ENCODE peak calls at places on chromosomes 13 and 19, in six cellular contexts. One of them, this sample, is unnamed.

GRCh38 chr19:52369463-52370340 is at the start of gene ZNF880:
- DNase-seq in pancreas: peak; percentile 97
- DNase-seq in osteoblast: peak; percentile 97
- DNase-seq in GM10248: peak; percentile 86
- DNase-seq in endothelial cell: peak; percentile 72
- DNase-seq in lower lobe of right lung: peak; percentile 94
- DNase-seq in this sample: no peak

GRCh38 chr13:31012285-31013024 is 80.0 kb downstream of the TEX26 start:
- DNase-seq in endothelial cell: no peak
- DNase-seq in lower lobe of right lung: no peak
- DNase-seq in GM10248: no peak
- DNase-seq in pancreas: no peak
- DNase-seq in osteoblast: peak; percentile 64
- DNase-seq in this sample: no peak

GRCh38 chr19:2887391-2887914 is 13.3 kb upstream of the ZNF57 start:
- DNase-seq in osteoblast: peak; percentile 96
- DNase-seq in lower lobe of right lung: no peak
- DNase-seq in endothelial cell: peak; percentile 7
- DNase-seq in pancreas: no peak
- DNase-seq in GM10248: peak; percentile 70
- DNase-seq in this sample: no peak

GRCh38 chr19:49889687-49890348 is 6.9 kb downstream of the IL4I1 start:
- DNase-seq in endothelial cell: peak; percentile 78
- DNase-seq in lower lobe of right lung: peak; percentile 86
- DNase-seq in pancreas: peak; percentile 87
- DNase-seq in osteoblast: peak; percentile 97
- DNase-seq in GM10248: peak; percentile 60
- DNase-seq in this sample: no peak

GRCh38 chr19:13997637-13997962 is 8.5 kb downstream of the RFX1 start:
- DNase-seq in lower lobe of right lung: peak; percentile 25
- DNase-seq in pancreas: no peak
- DNase-seq in endothelial cell: no peak
- DNase-seq in GM10248: no peak
- DNase-seq in osteoblast: peak; percentile 82
- DNase-seq in this sample: no peak

GRCh38 chr13:19023115-19023514 is 158.5 kb downstream of the TUBA3C start:
- DNase-seq in osteoblast: no peak
- DNase-seq in endothelial cell: no peak
- DNase-seq in lower lobe of right lung: no peak
- DNase-seq in pancreas: no peak
- DNase-seq in GM10248: no peak
- DNase-seq in this sample: no peak

GRCh38 chr19:42657551-42657950 is 62.8 kb upstream of the CEACAM8 start:
- DNase-seq in pancreas: no peak
- DNase-seq in GM10248: no peak
- DNase-seq in osteoblast: no peak
- DNase-seq in endothelial cell: no peak
- DNase-seq in lower lobe of right lung: no peak
- DNase-seq in this sample: no peak

GRCh38 chr13:30429721-30430694 is 7.7 kb downstream of the UBE2L5 start:
- DNase-seq in lower lobe of right lung: no peak
- DNase-seq in endothelial cell: no peak
- DNase-seq in osteoblast: peak; percentile 93
- DNase-seq in GM10248: peak; percentile 40
- DNase-seq in pancreas: no peak
- DNase-seq in this sample: no peak

GRCh38 chr13:27421101-27421881 is 3.1 kb upstream of the GTF3A start:
- DNase-seq in endothelial cell: no peak
- DNase-seq in lower lobe of right lung: no peak
- DNase-seq in pancreas: no peak
- DNase-seq in GM10248: no peak
- DNase-seq in osteoblast: no peak
- DNase-seq in this sample: no peak

GRCh38 chr13:83048419-83048818 is 833.9 kb downstream of the SLITRK1 start:
- DNase-seq in osteoblast: no peak
- DNase-seq in endothelial cell: no peak
- DNase-seq in lower lobe of right lung: no peak
- DNase-seq in pancreas: no peak
- DNase-seq in GM10248: no peak
- DNase-seq in this sample: no peak

GRCh38 chr13:43675577-43675976 is 111.2 kb downstream of the ENOX1 start:
- DNase-seq in endothelial cell: no peak
- DNase-seq in pancreas: no peak
- DNase-seq in osteoblast: no peak
- DNase-seq in lower lobe of right lung: no peak
- DNase-seq in GM10248: no peak
- DNase-seq in this sample: no peak

GRCh38 chr13:40433577-40433976 is 232.9 kb downstream of the FOXO1 start:
- DNase-seq in lower lobe of right lung: no peak
- DNase-seq in GM10248: no peak
- DNase-seq in osteoblast: no peak
- DNase-seq in pancreas: no peak
- DNase-seq in endothelial cell: no peak
- DNase-seq in this sample: no peak

GRCh38 chr19:54190942-54191670 is at the start of gene TSEN34:
- DNase-seq in lower lobe of right lung: peak; percentile 93
- DNase-seq in pancreas: peak; percentile 94
- DNase-seq in osteoblast: peak; percentile 95
- DNase-seq in GM10248: peak; percentile 84
- DNase-seq in endothelial cell: peak; percentile 87
- DNase-seq in this sample: peak; percentile 93

GRCh38 chr13:110258876-110259631 is 47.9 kb downstream of the COL4A1 start:
- DNase-seq in GM10248: no peak
- DNase-seq in pancreas: no peak
- DNase-seq in lower lobe of right lung: no peak
- DNase-seq in endothelial cell: no peak
- DNase-seq in osteoblast: no peak
- DNase-seq in this sample: no peak

GRCh38 chr13:27792393-27793218 is at the start of gene GSX1:
- DNase-seq in lower lobe of right lung: peak; percentile 76
- DNase-seq in pancreas: peak; percentile 90
- DNase-seq in endothelial cell: peak; percentile 86
- DNase-seq in GM10248: peak; percentile 59
- DNase-seq in osteoblast: peak; percentile 97
- DNase-seq in this sample: peak; percentile 83

GRCh38 chr19:49746206-49746958 is 16.7 kb downstream of the TSKS start:
- DNase-seq in osteoblast: peak; percentile 68
- DNase-seq in endothelial cell: no peak
- DNase-seq in GM10248: peak; percentile 38
- DNase-seq in lower lobe of right lung: peak; percentile 70
- DNase-seq in pancreas: peak; percentile 60
- DNase-seq in this sample: no peak

GRCh38 chr19:763181-763580 is 12.3 kb downstream of the MISP start:
- DNase-seq in endothelial cell: no peak
- DNase-seq in pancreas: no peak
- DNase-seq in lower lobe of right lung: no peak
- DNase-seq in GM10248: no peak
- DNase-seq in osteoblast: peak; percentile 53
- DNase-seq in this sample: no peak

GRCh38 chr13:101590479-101590878 is 138.0 kb downstream of the ITGBL1 start:
- DNase-seq in GM10248: no peak
- DNase-seq in pancreas: no peak
- DNase-seq in osteoblast: no peak
- DNase-seq in endothelial cell: no peak
- DNase-seq in lower lobe of right lung: no peak
- DNase-seq in this sample: no peak

GRCh38 chr19:38869836-38870607 is 8.1 kb downstream of the RINL start:
- DNase-seq in GM10248: peak; percentile 92
- DNase-seq in osteoblast: peak; percentile 89
- DNase-seq in lower lobe of right lung: peak; percentile 95
- DNase-seq in endothelial cell: peak; percentile 68
- DNase-seq in pancreas: peak; percentile 98
- DNase-seq in this sample: peak; percentile 82

GRCh38 chr13:29540334-29540733 is 55.2 kb downstream of the SLC7A1 start:
- DNase-seq in GM10248: no peak
- DNase-seq in osteoblast: no peak
- DNase-seq in pancreas: no peak
- DNase-seq in lower lobe of right lung: no peak
- DNase-seq in endothelial cell: no peak
- DNase-seq in this sample: no peak

GRCh38 chr13:22940736-22941135 is 240.0 kb upstream of the SGCG start:
- DNase-seq in lower lobe of right lung: no peak
- DNase-seq in osteoblast: no peak
- DNase-seq in pancreas: no peak
- DNase-seq in endothelial cell: no peak
- DNase-seq in GM10248: no peak
- DNase-seq in this sample: no peak

GRCh38 chr13:104809483-104809882 is 1726.0 kb downstream of the EFNB2 start:
- DNase-seq in endothelial cell: no peak
- DNase-seq in lower lobe of right lung: no peak
- DNase-seq in pancreas: no peak
- DNase-seq in GM10248: no peak
- DNase-seq in osteoblast: no peak
- DNase-seq in this sample: no peak

GRCh38 chr19:1408300-1409203 is 1.2 kb downstream of the DAZAP1 start:
- DNase-seq in pancreas: peak; percentile 80
- DNase-seq in lower lobe of right lung: peak; percentile 79
- DNase-seq in endothelial cell: peak; percentile 58
- DNase-seq in GM10248: peak; percentile 64
- DNase-seq in osteoblast: peak; percentile 93
- DNase-seq in this sample: no peak

GRCh38 chr13:63107163-63107935 is 1691.7 kb upstream of the PCDH20 start:
- DNase-seq in lower lobe of right lung: no peak
- DNase-seq in GM10248: no peak
- DNase-seq in pancreas: no peak
- DNase-seq in osteoblast: no peak
- DNase-seq in endothelial cell: no peak
- DNase-seq in this sample: no peak

GRCh38 chr13:20099319-20099718 is 61.5 kb downstream of the GJA3 start:
- DNase-seq in osteoblast: no peak
- DNase-seq in lower lobe of right lung: no peak
- DNase-seq in endothelial cell: no peak
- DNase-seq in GM10248: no peak
- DNase-seq in pancreas: no peak
- DNase-seq in this sample: no peak

GRCh38 chr19:45847661-45848060 is 15.3 kb downstream of the SYMPK start:
- DNase-seq in pancreas: no peak
- DNase-seq in GM10248: no peak
- DNase-seq in osteoblast: peak; percentile 25
- DNase-seq in endothelial cell: no peak
- DNase-seq in lower lobe of right lung: no peak
- DNase-seq in this sample: no peak

GRCh38 chr13:113552786-113553540 is 31.6 kb upstream of the TFDP1 start:
- DNase-seq in osteoblast: no peak
- DNase-seq in lower lobe of right lung: peak; percentile 22
- DNase-seq in pancreas: no peak
- DNase-seq in GM10248: no peak
- DNase-seq in endothelial cell: peak; percentile 43
- DNase-seq in this sample: peak; percentile 44

GRCh38 chr19:47310819-47311218 is 1.2 kb downstream of the C5AR1 start:
- DNase-seq in pancreas: no peak
- DNase-seq in lower lobe of right lung: peak; percentile 84
- DNase-seq in GM10248: no peak
- DNase-seq in osteoblast: no peak
- DNase-seq in endothelial cell: no peak
- DNase-seq in this sample: no peak
- TF ChIP-seq CTCF in pancreas: no peak
- TF ChIP-seq CTCF in lower lobe of right lung: no peak
- TF ChIP-seq CTCF in GM10248: no peak
- TF ChIP-seq CTCF in osteoblast: no peak
- TF ChIP-seq CTCF in endothelial cell: no peak
- TF ChIP-seq CTCF in this sample: no peak

GRCh38 chr13:99275093-99275469 is 16.9 kb upstream of the GPR18 start:
- DNase-seq in osteoblast: peak; percentile 72
- DNase-seq in endothelial cell: no peak
- DNase-seq in GM10248: no peak
- DNase-seq in pancreas: no peak
- DNase-seq in lower lobe of right lung: no peak
- DNase-seq in this sample: no peak

GRCh38 chr13:99278199-99278598 is 20.0 kb upstream of the GPR18 start:
- DNase-seq in lower lobe of right lung: no peak
- DNase-seq in osteoblast: no peak
- DNase-seq in pancreas: no peak
- DNase-seq in endothelial cell: no peak
- DNase-seq in GM10248: no peak
- DNase-seq in this sample: no peak

GRCh38 chr13:99278843-99279242 is 20.7 kb upstream of the GPR18 start:
- DNase-seq in endothelial cell: no peak
- DNase-seq in pancreas: no peak
- DNase-seq in GM10248: no peak
- DNase-seq in lower lobe of right lung: no peak
- DNase-seq in osteoblast: no peak
- DNase-seq in this sample: no peak

GRCh38 chr13:99277629-99278028 is 19.4 kb upstream of the GPR18 start:
- DNase-seq in pancreas: no peak
- DNase-seq in endothelial cell: no peak
- DNase-seq in osteoblast: no peak
- DNase-seq in lower lobe of right lung: peak; percentile 66
- DNase-seq in GM10248: no peak
- DNase-seq in this sample: no peak

GRCh38 chr13:99276706-99277105 is 18.5 kb upstream of the GPR18 start:
- DNase-seq in GM10248: no peak
- DNase-seq in endothelial cell: no peak
- DNase-seq in pancreas: no peak
- DNase-seq in osteoblast: no peak
- DNase-seq in lower lobe of right lung: no peak
- DNase-seq in this sample: no peak
- TF ChIP-seq CTCF in GM10248: no peak
- TF ChIP-seq CTCF in endothelial cell: no peak
- TF ChIP-seq CTCF in pancreas: no peak
- TF ChIP-seq CTCF in osteoblast: no peak
- TF ChIP-seq CTCF in lower lobe of right lung: peak; percentile 10
- TF ChIP-seq CTCF in this sample: peak; percentile 33

GRCh38 chr19:4624733-4625362 is 14.5 kb upstream of the TNFAIP8L1 start:
- DNase-seq in pancreas: no peak
- DNase-seq in lower lobe of right lung: no peak
- DNase-seq in GM10248: no peak
- DNase-seq in osteoblast: peak; percentile 56
- DNase-seq in endothelial cell: no peak
- DNase-seq in this sample: no peak
- TF ChIP-seq CTCF in pancreas: no peak
- TF ChIP-seq CTCF in lower lobe of right lung: no peak
- TF ChIP-seq CTCF in GM10248: peak; percentile 21
- TF ChIP-seq CTCF in osteoblast: peak; percentile 34
- TF ChIP-seq CTCF in endothelial cell: no peak
- TF ChIP-seq CTCF in this sample: peak; percentile 44

GRCh38 chr19:33668968-33669367 is 47.2 kb downstream of the CHST8 start:
- DNase-seq in endothelial cell: no peak
- DNase-seq in osteoblast: no peak
- DNase-seq in lower lobe of right lung: no peak
- DNase-seq in pancreas: no peak
- DNase-seq in GM10248: no peak
- DNase-seq in this sample: peak; percentile 40

GRCh38 chr19:33665776-33666175 is 44.0 kb downstream of the CHST8 start:
- DNase-seq in lower lobe of right lung: no peak
- DNase-seq in pancreas: no peak
- DNase-seq in GM10248: no peak
- DNase-seq in osteoblast: no peak
- DNase-seq in endothelial cell: no peak
- DNase-seq in this sample: peak; percentile 51

GRCh38 chr19:33667141-33667540 is 45.4 kb downstream of the CHST8 start:
- DNase-seq in pancreas: no peak
- DNase-seq in osteoblast: no peak
- DNase-seq in GM10248: no peak
- DNase-seq in endothelial cell: no peak
- DNase-seq in lower lobe of right lung: no peak
- DNase-seq in this sample: no peak

GRCh38 chr19:33664744-33665143 is 43.0 kb downstream of the CHST8 start:
- DNase-seq in lower lobe of right lung: no peak
- DNase-seq in GM10248: no peak
- DNase-seq in endothelial cell: no peak
- DNase-seq in pancreas: no peak
- DNase-seq in osteoblast: no peak
- DNase-seq in this sample: no peak

GRCh38 chr19:33666196-33666595 is 44.4 kb downstream of the CHST8 start:
- DNase-seq in pancreas: no peak
- DNase-seq in GM10248: no peak
- DNase-seq in osteoblast: no peak
- DNase-seq in endothelial cell: no peak
- DNase-seq in lower lobe of right lung: no peak
- DNase-seq in this sample: peak; percentile 45
- TF ChIP-seq CTCF in pancreas: no peak
- TF ChIP-seq CTCF in GM10248: no peak
- TF ChIP-seq CTCF in osteoblast: no peak
- TF ChIP-seq CTCF in endothelial cell: no peak
- TF ChIP-seq CTCF in lower lobe of right lung: no peak
- TF ChIP-seq CTCF in this sample: no peak

This sample was measured in type B pancreatic cell.